ENCODE peak calls at places on chromosomes 11 and 22, in five cellular contexts. Z, K, T, M and S are unnamed samples.

GRCh38 chr11:19344661-19345518 is 104.1 kb upstream of the E2F8 start:
- DNase-seq in K (no peak), Z (peak; percentile 24), M (peak; percentile 92), T (no peak), S (no peak)

GRCh38 chr11:48538991-48539390 is 50.4 kb downstream of the OR4A47 start:
- DNase-seq in M (no peak), T (no peak), K (no peak), Z (no peak), S (no peak)

GRCh38 chr11:27319065-27319464 is 44.0 kb downstream of the CCDC34 start:
- DNase-seq in K (peak; percentile 42), M (no peak), T (peak; percentile 48), Z (peak; percentile 72), S (no peak)

GRCh38 chr11:70887428-70887827 is 364.9 kb downstream of the SHANK2 start:
- DNase-seq in T (no peak), K (no peak), M (no peak), Z (no peak), S (no peak)

GRCh38 chr11:63551889-63552266 is 11.3 kb downstream of the PLAAT2 start:
- DNase-seq in T (no peak), K (no peak), Z (no peak), M (no peak), S (no peak)

GRCh38 chr11:1772270-1773130 is 8.8 kb upstream of the CTSD start:
- DNase-seq in Z (peak; percentile 91), M (no peak), K (no peak), T (no peak), S (peak; percentile 92)

GRCh38 chr11:113991170-113991569 is 16.3 kb downstream of the HTR3A start:
- DNase-seq in M (no peak), Z (peak; percentile 8), K (no peak), T (peak; percentile 6), S (peak; percentile 35)

GRCh38 chr11:117820071-117820470 is 4.5 kb downstream of the FXYD2 start:
- DNase-seq in K (no peak), T (no peak), M (no peak), Z (no peak), S (no peak)

GRCh38 chr11:62324738-62325556 is 12.3 kb upstream of the ASRGL1 start:
- DNase-seq in M (peak; percentile 76), K (no peak), T (peak; percentile 70), Z (peak; percentile 18), S (peak; percentile 79)

GRCh38 chr11:12715131-12715530 is 40.9 kb downstream of the TEAD1 start:
- DNase-seq in M (no peak), T (no peak), Z (no peak), K (no peak), S (no peak)

GRCh38 chr22:16563555-16564520 is 28.8 kb downstream of the CCT8L2 start:
- DNase-seq in Z (no peak), K (no peak), M (no peak), T (no peak), S (no peak)

GRCh38 chr22:22692707-22693530 is 48.5 kb downstream of the GGTLC2 start:
- DNase-seq in M (peak; percentile 54), T (peak; percentile 45), K (no peak), Z (peak; percentile 57), S (peak; percentile 96)

GRCh38 chr11:86145439-86146156 is 76.7 kb upstream of the PICALM start:
- DNase-seq in Z (no peak), K (no peak), M (no peak), T (peak; percentile 37), S (no peak)

GRCh38 chr11:62771144-62772021 is at the start of gene TAF6L:
- DNase-seq in M (peak; percentile 98), T (peak; percentile 97), Z (peak; percentile 95), K (peak; percentile 77), S (peak; percentile 97)

GRCh38 chr11:59158206-59159068 is 13.5 kb upstream of the DTX4 start:
- DNase-seq in M (peak; percentile 66), Z (peak; percentile 75), T (peak; percentile 56), K (no peak), S (peak; percentile 61)

GRCh38 chr22:20514658-20515406 is 7.4 kb downstream of the MED15 start:
- DNase-seq in K (no peak), T (no peak), M (no peak), Z (peak; percentile 96), S (no peak)

GRCh38 chr11:68992743-68993255 is 12.0 kb upstream of the MRGPRD start:
- DNase-seq in M (peak; percentile 40), Z (no peak), K (no peak), T (no peak), S (no peak)

GRCh38 chr11:59822989-59823566 is 12.5 kb upstream of the MRPL16 start:
- DNase-seq in M (peak; percentile 53), T (peak; percentile 63), K (no peak), Z (peak; percentile 53), S (peak; percentile 42)

GRCh38 chr11:1597331-1597741 is 758 bp downstream of the KRTAP5-2 start:
- DNase-seq in T (no peak), M (no peak), Z (no peak), K (no peak), S (no peak)

GRCh38 chr11:102010776-102011500 is 36.3 kb upstream of the CFAP300 start:
- DNase-seq in Z (peak; percentile 82), M (peak; percentile 17), K (no peak), T (peak; percentile 53), S (peak; percentile 18)

GRCh38 chr11:108643974-108644373 is 20.9 kb upstream of the DDX10 start:
- DNase-seq in T (no peak), Z (no peak), K (no peak), M (no peak), S (no peak)

GRCh38 chr22:40397436-40397835 is 27.0 kb downstream of the SGSM3 start:
- DNase-seq in K (no peak), M (no peak), T (no peak), Z (peak; percentile 54), S (no peak)

GRCh38 chr22:40399661-40400060 is 29.3 kb downstream of the SGSM3 start:
- DNase-seq in K (no peak), T (no peak), Z (no peak), M (no peak), S (no peak)

GRCh38 chr22:40401532-40401931 is 31.1 kb downstream of the SGSM3 start:
- DNase-seq in T (no peak), M (no peak), Z (no peak), K (no peak), S (no peak)

GRCh38 chr22:40401981-40402406 is 31.6 kb downstream of the SGSM3 start:
- DNase-seq in T (no peak), Z (no peak), K (no peak), M (no peak), S (no peak)

GRCh38 chr22:40400173-40400572 is 29.8 kb downstream of the SGSM3 start:
- DNase-seq in K (peak; percentile 63), Z (no peak), T (no peak), M (no peak), S (no peak)
- TF ChIP-seq MXI1 in K (no peak), Z (no peak), T (no peak), M (no peak), S (no peak)

DNA sequence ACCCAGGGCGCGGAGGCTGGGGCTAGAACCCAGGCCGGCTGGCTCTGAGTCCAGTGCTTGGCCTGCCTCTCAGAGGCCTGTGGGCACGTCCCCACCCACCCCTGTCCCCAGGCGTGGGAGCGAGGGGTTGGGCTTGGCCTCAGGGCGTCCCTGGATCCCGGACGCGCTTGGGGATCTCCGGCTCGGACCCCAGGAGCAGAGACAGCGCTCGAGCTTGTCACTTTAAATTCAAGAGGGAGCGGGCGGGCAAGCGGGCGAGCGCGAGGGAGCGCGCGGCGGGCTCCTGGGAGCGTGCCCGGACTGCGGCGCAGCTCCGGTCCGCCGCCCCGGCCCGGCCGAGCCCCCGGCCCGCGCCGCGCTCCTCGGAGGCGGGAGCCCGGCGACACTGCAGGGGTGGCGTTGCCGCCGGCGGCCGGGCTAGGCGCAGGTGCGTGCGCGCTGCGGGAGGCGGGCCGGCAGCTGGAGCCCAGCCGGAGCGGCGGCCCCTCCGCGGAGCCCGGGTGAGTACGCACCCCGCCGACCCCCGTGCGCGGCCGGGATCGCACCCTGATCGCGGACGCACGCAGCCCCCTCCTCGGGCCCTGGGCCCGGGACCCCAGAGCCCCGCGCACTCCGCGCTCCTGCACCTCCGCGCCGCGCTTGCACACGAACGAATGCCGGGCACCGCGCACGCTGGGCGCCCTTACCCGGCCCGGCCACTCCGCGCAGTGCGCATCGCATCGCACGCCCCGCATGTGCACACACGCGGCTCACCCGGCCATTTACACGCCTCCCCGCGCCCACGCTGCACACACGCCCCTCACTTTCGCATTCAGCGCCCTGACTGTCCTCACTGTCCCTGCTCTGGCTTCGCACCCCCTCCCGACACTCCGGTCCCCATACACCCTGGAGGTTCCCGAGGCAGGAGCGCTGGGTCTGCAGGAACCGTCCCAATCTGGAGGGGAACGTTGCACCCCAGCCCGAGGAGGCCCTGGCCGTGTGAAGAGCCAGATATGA is at the start of gene SYT12:
- DNase-seq in M (peak; percentile 77), T (no peak), K (no peak), Z (no peak), S (no peak)
- TF ChIP-seq MXI1 in M (no peak), T (no peak), K (no peak), Z (peak; percentile 56), S (no peak)

DNA sequence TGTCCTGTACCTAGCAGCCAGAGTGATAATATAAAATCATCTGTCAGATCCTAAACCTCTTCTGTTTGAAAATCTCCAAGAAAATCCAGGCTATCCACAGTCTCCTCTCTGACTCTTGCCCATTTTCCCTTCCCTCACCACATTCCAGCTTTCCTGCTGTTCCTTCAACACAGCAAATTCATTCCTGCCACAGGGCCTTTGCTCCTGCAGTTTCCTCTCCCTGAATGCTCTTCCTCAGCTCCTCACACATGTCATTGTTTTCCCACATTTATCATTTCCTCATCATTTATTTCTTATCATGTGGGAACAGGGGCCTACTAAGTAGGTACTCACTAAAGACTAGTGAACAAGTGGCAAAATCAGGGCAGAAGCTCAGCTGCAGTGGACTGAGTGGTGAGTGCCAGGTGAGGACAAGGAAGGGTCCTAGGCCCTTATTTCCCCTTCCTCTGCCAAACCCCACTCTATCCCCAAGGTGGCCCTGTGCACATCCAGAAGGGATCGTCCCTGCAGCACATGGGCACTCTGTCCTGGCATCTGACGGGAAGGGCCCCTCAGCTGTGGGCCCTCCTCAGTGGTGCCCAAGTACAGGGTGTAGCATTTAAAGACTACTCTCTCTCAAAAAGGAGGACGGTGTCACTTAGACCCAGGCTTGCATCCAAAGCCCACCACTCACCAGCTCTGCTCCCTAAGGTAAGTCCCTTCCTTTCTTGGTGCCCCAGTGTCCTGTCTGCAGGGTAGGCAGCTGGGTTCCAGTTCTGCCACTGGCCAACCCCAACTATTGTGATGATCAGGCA is 2.0 kb downstream of the LRRC32 start:
- DNase-seq in M (no peak), K (no peak), T (no peak), Z (no peak), S (no peak)
- TF ChIP-seq MXI1 in M (no peak), K (no peak), T (no peak), Z (no peak), S (no peak)

DNA sequence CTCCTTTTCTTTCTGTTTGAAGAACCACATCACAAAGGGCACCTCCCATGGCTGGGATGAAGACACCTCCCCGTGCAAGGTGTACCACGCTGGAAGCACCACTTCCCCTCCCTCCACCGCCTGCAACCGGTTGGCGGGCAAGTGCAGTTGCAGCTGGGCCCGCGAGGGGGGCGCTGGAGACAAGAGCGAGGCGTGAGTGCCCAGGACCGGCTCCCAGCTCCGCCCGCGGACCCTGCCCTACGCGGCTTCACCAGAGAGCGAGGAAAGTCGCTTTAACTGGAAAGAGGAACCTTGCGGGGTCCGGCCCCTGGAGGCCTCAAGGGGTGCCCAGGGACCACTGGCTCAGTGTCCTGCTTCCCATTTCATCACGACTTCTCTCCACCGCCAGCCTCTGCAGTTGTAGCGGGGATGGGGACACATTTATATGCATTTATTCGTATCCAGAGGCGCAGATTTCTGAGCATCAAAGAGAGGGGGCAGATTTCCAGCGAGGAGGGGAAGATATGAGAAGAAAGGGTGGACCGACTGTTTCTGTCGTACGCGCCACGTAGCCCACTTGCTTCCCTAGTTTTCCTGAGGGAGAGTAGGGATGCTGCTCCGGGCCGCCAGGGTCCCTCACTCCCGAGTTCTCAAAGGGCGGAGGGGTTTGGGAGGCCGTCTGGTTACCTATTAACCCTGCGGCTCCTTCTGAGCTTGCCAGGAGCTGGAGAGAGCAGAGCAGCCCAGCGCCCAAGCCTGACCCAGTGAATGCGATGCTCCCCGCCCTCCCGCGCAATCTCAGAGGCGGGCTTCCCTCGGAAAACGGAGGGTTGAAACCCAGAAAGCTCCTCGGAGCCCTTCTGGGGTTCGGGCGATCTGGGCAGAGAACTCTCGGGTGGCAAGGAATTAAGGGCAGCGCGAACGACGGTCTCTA is 3.5 kb downstream of the ESAM start:
- DNase-seq in Z (peak; percentile 44), M (peak; percentile 89), T (peak; percentile 84), K (no peak), S (peak; percentile 65)
- TF ChIP-seq MXI1 in Z (no peak), M (no peak), T (no peak), K (peak; percentile 32), S (no peak)